ENCODE peak calls at places on chromosomes 1 and 21, in five cellular contexts. K, G, W, A and L are unnamed samples. For H3K9me2, the result is how much of the 10 kb centered on the place peaks cover.

GRCh38 chr1:19053486-19053885 is 97.0 kb upstream of the IFFO2 start:
- DNase-seq in K (no peak), G (no peak), W (no peak), A (no peak), L (no peak)

GRCh38 chr1:151984313-151984956 is 9.2 kb downstream of the S100A10 start:
- DNase-seq in K (no peak), G (no peak), W (no peak), A (no peak), L (no peak)

GRCh38 chr1:42939216-42939615 is 19.5 kb downstream of the SLC2A1 start:
- DNase-seq in K (no peak), G (no peak), W (peak), A (no peak), L (no peak)

GRCh38 chr1:2141025-2141424 is 53.5 kb downstream of the FAAP20 start:
- DNase-seq in K (no peak), G (no peak), W (no peak), A (no peak), L (no peak)

GRCh38 chr1:94642617-94643315 is 101.2 kb upstream of the F3 start:
- DNase-seq in K (no peak), G (no peak), W (no peak), A (peak), L (no peak)

GRCh38 chr1:209512821-209513220 is 70.7 kb upstream of the CAMK1G start:
- DNase-seq in K (no peak), G (no peak), W (no peak), A (no peak), L (no peak)

GRCh38 chr1:11797525-11798216 is 8.1 kb downstream of the MTHFR start:
- DNase-seq in K (no peak), G (no peak), W (no peak), A (no peak), L (no peak)

GRCh38 chr1:225942574-225942973 is 1.6 kb upstream of the LEFTY2 start:
- DNase-seq in K (no peak), G (no peak), W (no peak), A (no peak), L (peak)

GRCh38 chr1:161200992-161201827 is 957 bp upstream of the NDUFS2 start:
- DNase-seq in K (peak), G (no peak), W (no peak), A (no peak), L (no peak)

GRCh38 chr21:26366781-26367180 is 196.2 kb upstream of the APP start:
- DNase-seq in K (no peak), G (peak), W (no peak), A (no peak), L (no peak)

GRCh38 chr1:18234790-18235242 is 127.2 kb downstream of the IGSF21 start:
- DNase-seq in K (peak), G (peak), W (peak), A (no peak), L (peak)

GRCh38 chr1:27130798-27131197 is 24.1 kb downstream of the SLC9A1 start:
- DNase-seq in K (no peak), G (no peak), W (no peak), A (no peak), L (no peak)

GRCh38 chr1:117120774-117121588 is 568 bp downstream of the TRIM45 start:
- DNase-seq in K (peak), G (no peak), W (peak), A (peak), L (no peak)

DNA sequence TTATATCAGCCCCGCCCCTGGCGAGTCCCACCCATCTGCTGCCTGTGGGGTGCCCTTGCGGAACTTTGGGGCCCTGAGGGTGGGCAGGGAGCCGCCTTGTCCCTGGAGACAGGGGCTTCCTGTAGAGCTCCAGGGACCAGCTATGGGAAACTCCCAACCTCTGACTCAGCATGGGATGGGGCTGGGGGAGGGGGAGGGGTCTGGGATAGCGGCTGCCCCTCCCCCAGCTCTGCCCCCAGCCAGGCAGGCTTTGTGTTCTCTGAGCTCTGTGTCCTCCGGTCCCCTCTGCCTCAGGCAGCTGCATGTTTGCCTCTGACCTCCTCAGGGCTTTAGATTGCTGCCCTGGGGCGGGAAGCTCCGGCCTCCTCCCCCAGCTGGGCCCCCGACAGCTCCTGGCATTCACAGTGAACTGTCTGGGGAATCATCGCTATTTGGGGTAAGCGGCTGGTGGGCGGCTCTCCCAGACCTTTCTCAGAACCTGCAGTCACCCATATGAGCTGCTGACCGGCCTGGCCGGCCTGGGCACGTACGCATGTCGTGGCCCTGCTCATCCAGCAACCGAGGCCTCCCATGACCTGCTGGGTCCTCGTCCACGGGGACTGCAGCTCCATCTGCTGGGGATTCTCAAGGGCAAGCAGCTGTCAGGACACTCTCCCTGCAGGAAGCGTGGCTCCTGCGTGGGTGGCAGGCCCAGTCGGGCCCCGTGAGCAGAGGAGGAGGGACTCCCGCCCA is 17.1 kb downstream of the ARHGEF16 start:
- DNase-seq in K (peak), G (no peak), W (peak), A (no peak), L (no peak)
- TF ChIP-seq CTCF in K (peak), G (peak), W (peak), A (no peak), L (no peak)

DNA sequence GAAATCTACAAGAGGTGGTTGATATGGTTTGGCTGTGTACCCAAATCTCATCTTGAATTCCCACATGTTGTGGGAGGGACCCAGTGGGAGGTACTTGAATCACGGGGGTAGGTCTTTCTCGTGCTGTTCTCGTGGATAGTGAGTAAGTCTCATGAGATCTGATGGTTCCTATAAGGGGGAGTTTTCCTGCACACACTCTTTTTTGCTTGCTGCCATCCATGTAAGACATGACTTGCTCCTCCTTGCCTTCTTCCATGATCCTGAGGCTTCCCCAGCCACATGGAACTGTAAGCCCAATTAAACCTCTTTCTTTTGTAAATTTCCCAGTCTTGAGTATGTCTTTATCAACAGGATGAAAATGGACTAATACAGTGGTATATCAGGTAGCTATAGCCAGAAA is 5.2 kb upstream of the VWA5B1 start:
- DNase-seq in K (no peak), G (no peak), W (no peak), A (no peak), L (no peak)
- H3K4me2 ChIP-seq in K (no peak), G (no peak), W (no peak), A (no peak), L (no peak)

GRCh38 chr1:54109131-54110105 is 43.4 kb downstream of the CDCP2 start:
- DNase-seq in K (no peak), G (no peak), W (no peak), A (no peak), L (no peak)

GRCh38 chr1:54112027-54112426 is 40.8 kb downstream of the CDCP2 start:
- DNase-seq in K (no peak), G (no peak), W (no peak), A (no peak), L (no peak)

GRCh38 chr1:54110991-54111390 is 41.8 kb downstream of the CDCP2 start:
- DNase-seq in K (no peak), G (no peak), W (no peak), A (no peak), L (no peak)

GRCh38 chr1:54112969-54113368 is 39.8 kb downstream of the CDCP2 start:
- DNase-seq in K (no peak), G (no peak), W (no peak), A (no peak), L (no peak)

DNA sequence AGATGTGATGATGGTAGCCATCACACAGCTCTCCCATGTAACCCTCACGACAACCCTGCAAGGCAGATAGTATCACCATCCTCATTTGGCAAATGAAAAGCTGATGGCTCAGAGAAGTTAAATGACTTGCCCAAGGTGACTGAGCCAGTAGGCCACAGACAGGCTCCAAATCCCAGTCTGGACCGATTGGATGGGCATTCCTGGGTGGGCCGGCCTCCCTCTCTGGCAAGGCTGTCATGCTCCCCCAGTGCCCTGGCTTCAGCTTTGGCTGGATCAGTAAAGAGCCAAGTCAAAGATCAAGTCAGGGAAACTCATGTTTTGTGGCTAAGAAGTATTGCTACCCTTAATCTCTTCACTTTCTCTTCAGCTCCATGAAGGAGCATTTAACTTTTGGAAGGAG is 41.2 kb downstream of the CDCP2 start:
- DNase-seq in K (no peak), G (no peak), W (no peak), A (no peak), L (no peak)
- H3K9me2 ChIP-seq in K (under half), G (under half), W (under half), A (under half), L (under half)

GRCh38 chr1:45793942-45794604 is 9.3 kb upstream of the MAST2 start:
- DNase-seq in K (no peak), G (peak), W (no peak), A (no peak), L (peak)
- TF ChIP-seq CTCF in K (no peak), G (no peak), W (no peak), A (no peak), L (peak)

GRCh38 chr1:85705940-85706339 is 2.3 kb downstream of the ZNHIT6 start:
- DNase-seq in K (no peak), G (no peak), W (no peak), A (no peak), L (no peak)
- H3K4me2 ChIP-seq in K (no peak), G (peak), W (peak), A (peak), L (peak)

GRCh38 chr1:47396671-47397196 is 19.4 kb upstream of the FOXE3 start:
- DNase-seq in K (no peak), G (no peak), W (no peak), A (no peak), L (no peak)
- H3K9me2 ChIP-seq in K (under half), G (under half), W (under half), A (under half), L (under half)

DNA sequence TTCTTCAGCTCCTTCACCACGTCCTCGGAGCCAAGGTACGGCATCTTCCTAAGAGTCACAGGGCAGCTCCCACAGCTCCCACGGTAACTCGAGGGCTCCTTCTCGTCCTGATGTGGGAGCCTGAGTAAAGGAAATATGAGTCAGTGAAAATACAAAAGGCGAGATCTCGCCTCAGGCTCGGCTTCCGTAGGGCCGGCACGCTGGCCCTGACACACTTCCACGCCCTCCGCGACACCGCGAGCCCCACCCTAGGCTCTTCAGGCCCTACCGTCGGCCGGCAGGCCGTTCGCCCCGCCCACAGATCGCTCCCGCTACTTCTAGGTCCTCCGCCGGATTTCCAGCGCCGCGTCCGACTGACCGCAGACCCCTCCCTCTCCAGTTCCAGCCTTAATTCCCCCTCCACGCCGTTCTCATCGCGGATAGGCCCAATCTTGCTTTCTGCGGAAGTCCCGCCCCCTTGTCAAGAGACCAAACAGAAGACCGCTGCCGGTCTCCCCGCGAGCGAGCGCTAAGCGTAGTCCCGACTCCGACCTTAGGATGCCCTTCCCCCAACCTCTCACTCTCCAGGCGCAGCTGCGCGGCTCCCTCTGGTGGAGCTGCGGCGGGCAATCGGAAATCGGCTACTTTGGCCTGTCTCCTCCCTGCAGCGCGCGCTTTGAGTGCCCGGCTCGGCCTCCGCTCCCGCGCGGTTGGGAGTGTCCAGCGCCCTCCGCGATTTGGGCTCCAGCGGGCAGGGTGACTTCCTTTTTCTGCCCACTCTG is at the start of the genes AP4B1 and DCLRE1B:
- DNase-seq in K (peak), G (peak), W (peak), A (peak), L (peak)
- TF ChIP-seq CTCF in K (peak), G (peak), W (peak), A (peak), L (peak)

DNA sequence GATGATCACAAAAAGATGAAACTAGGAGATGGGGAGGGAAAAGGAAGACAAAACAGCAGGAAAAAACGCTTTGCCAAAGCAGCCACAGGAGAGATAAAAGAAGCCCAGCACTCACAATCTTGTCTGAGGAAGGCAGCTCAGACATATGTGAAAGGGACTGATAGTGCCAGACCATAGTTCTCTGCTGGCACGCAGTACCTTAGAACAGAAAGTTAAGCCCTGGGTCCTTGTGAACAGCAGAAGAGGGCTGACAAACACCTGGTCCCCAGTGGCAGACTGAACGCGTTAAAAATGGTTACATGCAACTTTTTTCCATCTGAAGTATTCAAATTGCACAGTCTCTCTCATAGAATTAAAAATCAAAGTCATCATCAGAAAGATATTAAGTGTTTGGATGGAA is 433.2 kb upstream of the ADAMTS5 start:
- DNase-seq in K (no peak), G (no peak), W (no peak), A (no peak), L (no peak)
- H3K4me2 ChIP-seq in K (no peak), G (no peak), W (no peak), A (no peak), L (no peak)